ENCODE peak calls at places on chromosomes 1 and 21, in six cellular contexts. J, X, K, G, Y and E are unnamed samples.

GRCh38 chr21:40548134-40548533 is 298.8 kb downstream of the DSCAM start:
- DNase-seq in Y (no peak), J (no peak), X (peak; percentile 9), G (no peak), K (no peak), E (no peak)

GRCh38 chr1:80155371-80155770 is 1148.8 kb upstream of the ADGRL4 start:
- DNase-seq in J (no peak), X (no peak), K (no peak), Y (no peak), G (peak; percentile 16), E (peak; percentile 10)

GRCh38 chr1:176983786-176984185 is 180.7 kb downstream of the ASTN1 start:
- DNase-seq in J (no peak), G (no peak), Y (no peak), X (no peak), K (no peak), E (no peak)

GRCh38 chr1:209207701-209208286 is 375.7 kb upstream of the CAMK1G start:
- DNase-seq in G (peak; percentile 30), Y (no peak), X (peak; percentile 41), K (peak; percentile 11), J (peak; percentile 78), E (peak; percentile 73)

GRCh38 chr1:205477759-205478247 is 22.0 kb upstream of the BLACAT1 start:
- DNase-seq in J (peak; percentile 73), Y (no peak), K (no peak), G (no peak), X (no peak), E (peak; percentile 81)

GRCh38 chr1:32898056-32898455 is 3.1 kb downstream of the TMEM54 start:
- DNase-seq in G (no peak), Y (no peak), K (no peak), X (no peak), J (no peak), E (no peak)

GRCh38 chr1:203273869-203274602 is 31.3 kb upstream of the BTG2 start:
- DNase-seq in X (no peak), Y (no peak), J (no peak), G (no peak), K (no peak), E (no peak)

GRCh38 chr1:229430761-229431269 is 3.1 kb downstream of the ACTA1 start:
- DNase-seq in G (no peak), Y (no peak), J (no peak), X (no peak), K (no peak), E (peak; percentile 69)

GRCh38 chr1:157047064-157047410 is 1.5 kb upstream of the ARHGEF11 start:
- DNase-seq in K (no peak), J (no peak), Y (no peak), X (no peak), G (peak; percentile 32), E (peak; percentile 48)

GRCh38 chr1:212260557-212261342 is 24.5 kb upstream of the PPP2R5A start:
- DNase-seq in J (no peak), G (no peak), Y (no peak), X (no peak), K (no peak), E (no peak)

GRCh38 chr1:29832471-29832870 is 596.1 kb downstream of the PTPRU start:
- DNase-seq in J (peak; percentile 37), X (no peak), G (no peak), K (no peak), Y (no peak), E (no peak)